ENCODE peak calls at places on chromosome 6, in eight cellular contexts. B is central memory CD4-positive, alpha-beta T cell; F is KBM-7; J is cortex of kidney; M is AG09309; L is GM13976; I is activated CD4-positive, alpha-beta T cell treated with anti-CD3 and anti-CD28 coated beads, Interleukin-2, amount 50 U/mL, for 48 hours; R is amniotic epithelial cell. Y is an unnamed sample.

GRCh38 chr6:21836292-21836691 is 242.7 kb downstream of the SOX4 start:
- DNase-seq in I (no peak), F (no peak), L (no peak), J (no peak), R (no peak), M (peak), B (no peak), Y (no peak)

GRCh38 chr6:130927305-130927704 is 100.1 kb downstream of the SMLR1 start:
- DNase-seq in F (no peak), M (no peak), B (no peak), I (no peak), L (no peak), J (no peak), R (no peak), Y (no peak)

GRCh38 chr6:166692723-166693302 is 65.8 kb upstream of the RPS6KA2 start:
- DNase-seq in J (no peak), I (no peak), L (no peak), B (no peak), R (no peak), M (no peak), F (no peak), Y (no peak)

GRCh38 chr6:84791233-84791632 is 26.8 kb upstream of the TBX18 start:
- DNase-seq in F (peak), M (no peak), B (no peak), R (peak), I (no peak), L (no peak), J (no peak), Y (peak)

GRCh38 chr6:41457303-41457670 is 88.9 kb upstream of the FOXP4 start:
- DNase-seq in B (no peak), J (no peak), F (no peak), R (no peak), L (no peak), M (no peak), I (no peak), Y (no peak)

GRCh38 chr6:73131706-73132105 is 93.6 kb downstream of the KHDC1L start:
- DNase-seq in M (no peak), R (peak), B (no peak), J (no peak), L (no peak), F (no peak), I (no peak), Y (no peak)

GRCh38 chr6:101830501-101831031 is 437.1 kb downstream of the GRIK2 start:
- DNase-seq in B (no peak), R (peak), J (no peak), F (no peak), I (no peak), M (no peak), L (no peak), Y (peak)

GRCh38 chr6:111342913-111343312 is 140.1 kb downstream of the REV3L start:
- DNase-seq in B (no peak), I (no peak), L (no peak), J (no peak), R (peak), F (no peak), M (no peak), Y (no peak)

GRCh38 chr6:180295-180694 is 112.0 kb upstream of the DUSP22 start:
- DNase-seq in B (no peak), F (no peak), J (no peak), L (no peak), I (no peak), R (no peak), M (no peak), Y (no peak)

GRCh38 chr6:44512868-44513641 is 125.5 kb downstream of the CDC5L start:
- DNase-seq in R (peak), J (no peak), L (no peak), M (no peak), I (no peak), F (no peak), B (no peak), Y (no peak)

GRCh38 chr6:124982669-124983068 is 20.4 kb downstream of the RNF217 start:
- DNase-seq in J (no peak), F (no peak), I (no peak), M (no peak), B (no peak), L (no peak), R (no peak), Y (no peak)

GRCh38 chr6:62652692-62653328 is 366.8 kb upstream of the KHDRBS2 start:
- DNase-seq in I (no peak), L (no peak), F (peak), J (no peak), M (no peak), B (no peak), R (peak), Y (no peak)

GRCh38 chr6:169074551-169074950 is 179.1 kb downstream of the THBS2 start:
- DNase-seq in F (no peak), B (no peak), R (no peak), M (no peak), I (no peak), L (no peak), J (no peak), Y (no peak)

GRCh38 chr6:147345902-147346301 is 141.7 kb downstream of the STXBP5 start:
- DNase-seq in M (no peak), F (no peak), I (no peak), B (no peak), J (no peak), L (no peak), R (peak), Y (no peak)

GRCh38 chr6:2085657-2086056 is 159.7 kb downstream of the GMDS start:
- DNase-seq in M (no peak), F (no peak), L (no peak), I (no peak), B (no peak), J (no peak), R (no peak), Y (no peak)

GRCh38 chr6:50187212-50188055 is 137.7 kb upstream of the DEFB112 start:
- DNase-seq in J (no peak), R (no peak), I (no peak), L (no peak), M (no peak), F (no peak), B (no peak), Y (no peak)

GRCh38 chr6:40634429-40634828 is 47.3 kb upstream of the LRFN2 start:
- DNase-seq in B (no peak), L (no peak), R (no peak), I (no peak), F (no peak), M (no peak), J (no peak), Y (no peak)

GRCh38 chr6:31121131-31121790 is 1.0 kb upstream of the CDSN start:
- DNase-seq in I (no peak), L (no peak), F (no peak), J (no peak), R (no peak), B (no peak), M (no peak), Y (no peak)

GRCh38 chr6:42378125-42378524 is 73.6 kb downstream of the TRERF1 start:
- DNase-seq in L (peak), J (no peak), R (no peak), I (peak), M (no peak), F (no peak), B (no peak), Y (no peak)

GRCh38 chr6:80132942-80133517 is 26.6 kb downstream of the BCKDHB start:
- DNase-seq in M (peak), B (peak), F (peak), R (peak), L (no peak), I (peak), J (no peak), Y (peak)

GRCh38 chr6:125950293-125950692 is 6.3 kb upstream of the HINT3 start:
- DNase-seq in F (no peak), M (peak), J (no peak), L (no peak), I (peak), R (peak), B (no peak), Y (no peak)

GRCh38 chr6:47832386-47833080 is 50.7 kb downstream of the OPN5 start:
- DNase-seq in J (no peak), B (no peak), F (no peak), R (peak), I (no peak), L (no peak), M (no peak), Y (no peak)

GRCh38 chr6:166598441-166599138 is 12.1 kb upstream of the RAMACL start:
- DNase-seq in R (peak), L (no peak), M (peak), F (no peak), J (no peak), I (no peak), B (no peak), Y (no peak)

GRCh38 chr6:20699402-20699801 is 165.1 kb downstream of the CDKAL1 start:
- DNase-seq in I (no peak), B (no peak), M (no peak), R (peak), J (no peak), L (no peak), F (no peak), Y (no peak)

GRCh38 chr6:74857157-74857556 is 348.7 kb downstream of the COL12A1 start:
- DNase-seq in M (no peak), L (no peak), F (no peak), J (no peak), I (no peak), B (no peak), R (peak), Y (no peak)

GRCh38 chr6:119158057-119158848 is 79.8 kb upstream of the FAM184A start:
- DNase-seq in B (no peak), F (no peak), R (peak), J (no peak), L (no peak), M (peak), I (no peak), Y (no peak)

GRCh38 chr6:38141716-38142115 is 322.2 kb downstream of the ZFAND3 start:
- DNase-seq in J (no peak), F (no peak), M (no peak), R (no peak), B (no peak), I (no peak), L (no peak), Y (no peak)

GRCh38 chr6:125733516-125734300 is 15.7 kb upstream of the HEY2 start:
- DNase-seq in R (no peak), J (no peak), M (no peak), L (no peak), B (no peak), F (no peak), I (no peak), Y (no peak)

GRCh38 chr6:4941782-4942672 is 61.8 kb downstream of the RPP40 start:
- DNase-seq in J (no peak), L (peak), I (peak), M (peak), F (peak), B (no peak), R (peak), Y (peak)

GRCh38 chr6:112282217-112282616 is 27.9 kb upstream of the LAMA4 start:
- DNase-seq in J (no peak), L (no peak), R (peak), M (peak), I (no peak), B (no peak), F (no peak), Y (no peak)

GRCh38 chr6:14542670-14543366 is 425.2 kb downstream of the CD83 start:
- DNase-seq in M (no peak), F (no peak), L (peak), I (peak), R (peak), B (no peak), J (no peak), Y (no peak)

GRCh38 chr6:137738197-137738596 is 128.9 kb upstream of the TNFAIP3 start:
- DNase-seq in F (no peak), J (no peak), I (no peak), B (no peak), M (peak), R (peak), L (no peak), Y (no peak)

GRCh38 chr6:112622036-112622435 is 274.9 kb downstream of the RFPL4B start:
- DNase-seq in B (no peak), M (no peak), F (no peak), R (peak), I (no peak), J (no peak), L (no peak), Y (no peak)

GRCh38 chr6:162442675-162443074 is 284.9 kb downstream of the PRKN start:
- DNase-seq in B (no peak), J (no peak), I (no peak), F (peak), L (no peak), R (no peak), M (no peak), Y (no peak)

GRCh38 chr6:17635568-17635967 is 35.5 kb downstream of the FAM8A1 start:
- DNase-seq in M (no peak), R (no peak), B (no peak), L (no peak), F (no peak), J (no peak), I (no peak), Y (no peak)

GRCh38 chr6:44057238-44057930 is 69.9 kb downstream of the MRPL14 start:
- DNase-seq in J (no peak), F (no peak), L (no peak), M (no peak), R (no peak), I (no peak), B (no peak), Y (no peak)

GRCh38 chr6:16591681-16592549 is 169.3 kb downstream of the ATXN1 start:
- DNase-seq in R (no peak), I (peak), J (no peak), F (no peak), L (peak), M (no peak), B (no peak), Y (peak)

GRCh38 chr6:87213364-87213763 is 58.0 kb downstream of the ZNF292 start:
- DNase-seq in L (no peak), R (no peak), M (no peak), F (no peak), B (no peak), I (no peak), J (no peak), Y (no peak)

GRCh38 chr6:156808287-156808686 is 31.1 kb downstream of the ARID1B start:
- DNase-seq in L (no peak), F (no peak), R (peak), I (no peak), M (no peak), J (no peak), B (no peak), Y (no peak)

GRCh38 chr6:12261502-12261901 is 28.7 kb upstream of the EDN1 start:
- DNase-seq in L (no peak), I (no peak), M (no peak), R (no peak), B (no peak), F (no peak), J (no peak), Y (no peak)

Y was measured in MM.1S.